ENCODE peak calls at places on chromosomes 1 and 21, in four cellular contexts. Y is GM23248, K is activated gamma-delta T cell, C is A549. V is an unnamed sample.

GRCh38 chr1:172952541-172952940 is 98.2 kb downstream of the TNFSF18 start:
- DNase-seq in Y (no peak), K (no peak), C (no peak), V (no peak)

GRCh38 chr1:207298666-207299065 is 22.8 kb upstream of the CD55 start:
- DNase-seq in Y (peak), K (no peak), C (no peak), V (no peak)

GRCh38 chr1:239619190-239619589 is 232.8 kb downstream of the CHRM3 start:
- DNase-seq in Y (no peak), K (no peak), C (no peak), V (no peak)

GRCh38 chr1:200917291-200917817 is 22.7 kb downstream of the INAVA start:
- DNase-seq in Y (no peak), K (no peak), C (no peak), V (no peak)

GRCh38 chr21:18144341-18144740 is 100.3 kb upstream of the CHODL start:
- DNase-seq in Y (no peak), K (no peak), C (no peak), V (no peak)

GRCh38 chr1:156458181-156458503 is 42.4 kb downstream of the MEF2D start:
- DNase-seq in Y (peak), K (no peak), C (no peak), V (no peak)

GRCh38 chr21:42650441-42651421 is 2.7 kb upstream of the PDE9A start:
- DNase-seq in Y (no peak), K (no peak), C (no peak), V (no peak)

GRCh38 chr1:245953876-245954660 is 553.0 kb downstream of the SMYD3 start:
- DNase-seq in Y (peak), K (no peak), C (no peak), V (no peak)

GRCh38 chr1:172089768-172090510 is 248.6 kb downstream of the DNM3 start:
- DNase-seq in Y (peak), K (peak), C (peak), V (no peak)

V was measured in occipital lobe.